ENCODE peak calls at places on chromosome 2, in nine cellular contexts. B, Q, D, M, F, L, A, T and C are unnamed samples.

GRCh38 chr2:205047273-205047839 is 502.1 kb downstream of the PARD3B start:
- DNase-seq in F (no peak), D (no peak), T (peak), Q (peak), B (no peak), L (no peak), M (no peak), A (no peak), C (peak)

GRCh38 chr2:236174608-236175001 is 6.4 kb upstream of the GBX2 start:
- DNase-seq in M (no peak), B (no peak), Q (peak), A (no peak), T (no peak), L (no peak), D (no peak), F (no peak), C (peak)

GRCh38 chr2:43348904-43349725 is 122.7 kb upstream of the ZFP36L2 start:
- DNase-seq in D (no peak), L (no peak), Q (no peak), F (no peak), A (no peak), M (no peak), T (no peak), B (no peak), C (no peak)

GRCh38 chr2:12819721-12820120 is 103.0 kb downstream of the TRIB2 start:
- DNase-seq in D (no peak), F (no peak), B (no peak), Q (no peak), A (no peak), L (no peak), M (peak), T (no peak), C (no peak)

GRCh38 chr2:218882866-218883366 is 2.3 kb downstream of the WNT10A start:
- DNase-seq in M (no peak), F (no peak), B (no peak), D (peak), L (no peak), T (no peak), Q (no peak), A (no peak), C (peak)

GRCh38 chr2:213089438-213089837 is 62.0 kb downstream of the IKZF2 start:
- DNase-seq in B (no peak), F (no peak), D (no peak), L (no peak), M (no peak), Q (no peak), T (no peak), A (no peak), C (no peak)

GRCh38 chr2:225002039-225002655 is 40.1 kb downstream of the DOCK10 start:
- DNase-seq in M (no peak), A (no peak), T (peak), F (no peak), L (peak), Q (peak), B (peak), D (peak), C (peak)

GRCh38 chr2:18369750-18370149 is 190.7 kb downstream of the RDH14 start:
- DNase-seq in M (no peak), B (no peak), A (no peak), L (peak), D (peak), T (no peak), F (no peak), Q (no peak), C (no peak)

GRCh38 chr2:126913881-126914495 is 15.3 kb downstream of the TEX51 start:
- DNase-seq in T (no peak), A (no peak), B (no peak), F (no peak), Q (no peak), L (no peak), M (no peak), D (no peak), C (no peak)

GRCh38 chr2:139721454-139721995 is 941.3 kb upstream of the NXPH2 start:
- DNase-seq in A (no peak), T (no peak), F (no peak), B (no peak), D (no peak), M (no peak), L (no peak), Q (peak), C (peak)

GRCh38 chr2:108632332-108632712 is 87.0 kb upstream of the RANBP2 start:
- DNase-seq in Q (no peak), F (no peak), T (no peak), M (no peak), B (no peak), A (no peak), D (no peak), L (no peak), C (no peak)

GRCh38 chr2:128408349-128409305 is 90.0 kb upstream of the HS6ST1 start:
- DNase-seq in T (no peak), L (peak), D (peak), B (no peak), A (no peak), Q (no peak), F (no peak), M (no peak), C (no peak)

GRCh38 chr2:207929923-207930322 is 95.4 kb downstream of the PLEKHM3 start:
- DNase-seq in A (no peak), M (no peak), B (no peak), D (no peak), L (no peak), Q (no peak), T (no peak), F (no peak), C (no peak)

GRCh38 chr2:237254911-237255578 is 158.9 kb downstream of the COL6A3 start:
- DNase-seq in B (no peak), D (peak), L (peak), A (no peak), F (no peak), Q (no peak), T (no peak), M (no peak), C (no peak)

GRCh38 chr2:160241251-160242137 is 41.4 kb upstream of the ITGB6 start:
- DNase-seq in L (peak), D (peak), B (peak), A (peak), F (no peak), M (no peak), Q (no peak), T (no peak), C (no peak)

GRCh38 chr2:120995656-120996190 is 260.1 kb downstream of the GLI2 start:
- DNase-seq in F (no peak), A (no peak), Q (no peak), M (no peak), D (no peak), L (no peak), B (no peak), T (no peak), C (no peak)

DNA sequence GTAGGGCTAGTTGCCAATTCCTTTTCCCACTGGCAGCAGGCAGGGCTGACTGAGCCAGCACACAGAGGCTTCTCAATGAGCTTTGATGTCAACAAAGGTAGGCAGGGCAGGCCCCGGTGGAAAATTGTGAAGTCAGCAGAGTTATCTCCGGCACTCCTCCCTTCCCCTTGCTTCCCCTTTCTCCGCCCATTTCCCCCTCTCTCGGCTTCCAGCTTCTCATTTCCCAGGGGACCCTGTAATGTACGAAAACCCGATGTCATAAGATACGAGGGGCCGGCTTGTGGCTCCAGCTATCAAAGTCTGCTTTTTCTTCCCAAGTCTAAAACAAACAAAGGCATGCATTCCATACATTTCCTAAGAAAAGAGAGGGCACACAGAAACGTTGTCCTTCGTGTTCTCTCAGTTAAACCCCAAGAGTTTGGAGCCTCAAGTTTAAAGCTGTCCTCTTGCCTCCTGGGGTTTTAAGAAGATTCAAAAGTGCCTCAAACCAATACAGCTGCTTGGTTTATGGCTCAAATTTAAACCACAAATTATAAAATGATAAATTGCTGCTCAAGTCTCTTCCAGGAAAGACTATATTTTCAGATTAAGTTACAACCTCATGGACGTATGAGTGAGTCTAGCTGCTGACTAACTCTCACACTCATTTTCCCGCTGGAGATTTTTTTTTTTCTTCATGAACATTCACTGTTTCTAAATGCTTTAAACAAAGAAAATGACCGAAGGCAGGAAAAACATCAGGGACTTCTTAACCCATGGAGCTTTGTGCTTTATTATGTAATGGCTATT is 27.3 kb upstream of the EML4 start:
- DNase-seq in L (peak), B (no peak), D (peak), T (no peak), M (peak), Q (peak), F (peak), A (no peak), C (peak)
- H3K4me3 ChIP-seq in L (peak), B (peak), D (peak), T (peak), M (peak), Q (no peak), F (peak), A (no peak), C (peak)

DNA sequence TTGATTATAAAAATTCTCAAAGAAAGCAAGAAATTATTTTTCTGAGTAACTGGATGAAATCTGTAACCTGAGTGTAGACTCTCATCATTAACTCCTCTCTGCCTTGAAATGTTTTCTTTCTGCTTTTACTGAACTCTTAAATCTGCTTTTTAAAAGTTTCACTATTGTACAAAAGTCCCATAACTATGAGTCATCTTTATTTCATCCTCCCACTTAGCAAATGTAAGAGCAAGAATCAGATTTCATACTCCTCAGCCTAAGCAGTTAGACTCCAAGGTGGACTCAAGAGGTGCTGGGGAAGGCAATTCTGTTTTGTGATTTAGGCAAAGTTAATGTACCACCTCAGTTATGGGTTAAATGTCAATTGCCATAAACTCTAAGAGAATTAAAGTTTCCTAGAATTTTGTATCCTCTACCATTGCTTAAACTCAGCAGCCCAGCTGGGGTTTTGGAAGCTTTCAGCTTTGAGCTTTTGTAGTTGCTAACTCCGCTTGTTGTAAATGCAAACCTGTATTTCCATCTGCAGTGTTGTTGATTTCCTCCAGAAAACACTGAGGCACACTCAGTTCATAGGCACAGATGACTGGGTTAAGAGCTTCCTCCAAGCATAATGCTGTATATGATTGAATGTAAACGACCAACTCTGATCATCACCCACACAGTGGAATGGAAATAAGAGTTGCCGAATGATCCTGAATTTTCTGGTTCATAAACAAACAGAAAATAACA is 268.8 kb downstream of the ARHGAP15 start:
- DNase-seq in F (no peak), A (no peak), T (no peak), L (no peak), Q (no peak), B (no peak), D (peak), M (no peak), C (no peak)
- H3K4me3 ChIP-seq in F (no peak), A (no peak), T (no peak), L (no peak), Q (no peak), B (no peak), D (no peak), M (no peak), C (no peak)

GRCh38 chr2:44779793-44780192 is 161.7 kb upstream of the SIX3 start:
- DNase-seq in T (no peak), F (no peak), B (no peak), D (no peak), A (no peak), M (no peak), Q (no peak), L (no peak), C (no peak)

GRCh38 chr2:44776924-44777480 is 164.5 kb upstream of the SIX3 start:
- DNase-seq in Q (peak), F (no peak), A (no peak), L (no peak), B (no peak), T (no peak), D (no peak), M (no peak), C (no peak)

GRCh38 chr2:44777542-44777941 is 164.0 kb upstream of the SIX3 start:
- DNase-seq in L (no peak), D (peak), F (no peak), A (no peak), Q (peak), T (no peak), B (no peak), M (no peak), C (peak)

GRCh38 chr2:44778671-44779476 is 162.6 kb upstream of the SIX3 start:
- DNase-seq in D (no peak), M (no peak), L (no peak), T (peak), F (no peak), B (no peak), Q (peak), A (no peak), C (peak)

DNA sequence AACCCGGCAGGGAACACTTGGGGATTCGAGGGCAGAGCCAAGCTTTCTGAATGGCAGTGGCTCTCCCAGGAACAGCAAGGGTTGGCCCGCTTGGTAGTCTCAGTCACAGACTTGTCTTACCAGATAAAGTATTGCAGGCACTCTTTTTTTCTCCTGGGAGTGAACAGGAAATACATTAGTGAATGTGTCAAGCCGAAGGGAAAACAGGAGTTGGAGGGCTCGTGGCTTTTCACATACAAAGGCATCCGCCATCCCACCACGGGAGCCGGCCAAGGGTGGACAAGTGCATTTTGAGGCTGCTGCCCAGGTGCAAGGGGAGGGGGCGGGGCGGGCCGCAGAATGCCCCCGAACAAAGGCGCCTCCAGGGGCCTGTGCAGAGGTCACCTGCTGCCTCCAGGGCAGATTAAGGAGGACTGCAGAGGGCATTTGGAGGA is 163.3 kb upstream of the SIX3 start:
- DNase-seq in M (no peak), Q (peak), A (no peak), D (no peak), B (no peak), L (no peak), T (peak), F (no peak), C (peak)
- H3K4me3 ChIP-seq in M (no peak), Q (no peak), A (no peak), D (no peak), B (no peak), L (no peak), T (peak), F (no peak), C (peak)

DNA sequence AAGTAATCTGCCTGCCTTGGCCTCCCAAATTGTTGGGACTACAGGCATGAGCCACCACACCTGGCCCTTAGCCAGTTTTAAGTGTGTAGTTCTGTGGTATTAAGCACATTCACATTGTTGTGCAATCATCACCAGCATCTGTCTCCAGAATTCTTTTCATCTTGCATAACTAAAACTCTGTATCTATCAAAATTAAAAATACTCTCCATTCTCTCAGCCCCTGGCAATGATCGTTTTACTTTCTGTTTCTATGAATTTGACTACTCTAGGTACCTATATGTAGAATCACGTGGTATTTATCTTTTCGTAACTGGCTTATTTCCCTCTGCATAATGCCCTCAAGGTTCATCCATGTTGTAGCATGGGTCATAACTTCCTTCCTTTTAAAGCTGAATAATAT is 45.5 kb upstream of the CAVIN2 start:
- DNase-seq in B (no peak), D (peak), T (no peak), L (no peak), M (peak), A (peak), Q (no peak), F (no peak), C (no peak)
- H3K4me3 ChIP-seq in B (no peak), D (no peak), T (no peak), L (no peak), M (no peak), A (no peak), Q (no peak), F (no peak), C (no peak)

DNA sequence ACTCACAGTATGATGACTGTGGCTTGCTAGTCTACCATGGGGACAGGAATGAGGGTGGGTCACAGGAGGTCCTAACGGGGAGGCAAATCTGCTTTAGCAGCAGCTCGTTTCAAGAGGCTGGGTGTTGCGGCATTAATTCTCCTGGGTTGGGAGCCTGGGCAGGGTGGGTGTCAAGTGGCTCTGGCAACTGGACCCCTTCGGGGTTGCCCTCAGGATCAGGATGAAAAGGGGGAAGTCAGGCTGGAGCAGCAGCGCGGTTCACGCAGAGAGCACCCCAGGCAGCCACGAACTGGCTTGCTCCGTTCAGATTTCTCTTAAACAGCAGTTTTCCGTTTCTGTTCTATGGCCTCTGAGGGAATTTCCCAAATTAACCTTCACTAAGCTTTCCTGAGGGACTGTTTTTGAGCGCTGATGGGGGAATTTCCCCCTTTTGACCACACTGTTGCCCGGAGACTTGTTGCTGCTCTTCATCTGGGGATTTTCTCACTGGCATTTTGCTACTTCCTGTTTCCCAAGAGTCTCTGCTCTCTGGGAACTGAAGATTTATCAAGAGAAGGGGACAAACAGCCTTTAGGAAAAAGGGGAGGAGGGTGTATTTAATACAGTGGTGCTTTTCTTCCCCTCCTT is 59.9 kb upstream of the PELI1 start:
- DNase-seq in F (peak), Q (no peak), D (peak), T (no peak), L (peak), B (no peak), A (no peak), M (no peak), C (peak)
- H3K4me3 ChIP-seq in F (peak), Q (no peak), D (no peak), T (no peak), L (no peak), B (no peak), A (no peak), M (no peak), C (no peak)

GRCh38 chr2:56741601-56742102 is 557.9 kb downstream of the CCDC85A start:
- DNase-seq in M (peak), L (peak), D (peak), F (peak), A (peak), B (peak), Q (peak), T (no peak), C (no peak)
- H3K4me3 ChIP-seq in M (peak), L (no peak), D (no peak), F (no peak), A (no peak), B (no peak), Q (no peak), T (no peak), C (no peak)

GRCh38 chr2:143529118-143529720 is 400.0 kb downstream of the ARHGAP15 start:
- DNase-seq in D (no peak), L (no peak), B (no peak), Q (peak), M (no peak), T (no peak), F (no peak), A (no peak), C (no peak)
- H3K4me3 ChIP-seq in D (no peak), L (no peak), B (no peak), Q (no peak), M (no peak), T (no peak), F (no peak), A (no peak), C (no peak)

GRCh38 chr2:222320441-222321395 is 21.9 kb upstream of the PAX3 start:
- DNase-seq in Q (no peak), D (no peak), L (peak), A (no peak), B (no peak), F (peak), T (no peak), M (no peak), C (peak)
- H3K4me3 ChIP-seq in Q (peak), D (peak), L (peak), A (no peak), B (peak), F (peak), T (peak), M (peak), C (peak)

DNA sequence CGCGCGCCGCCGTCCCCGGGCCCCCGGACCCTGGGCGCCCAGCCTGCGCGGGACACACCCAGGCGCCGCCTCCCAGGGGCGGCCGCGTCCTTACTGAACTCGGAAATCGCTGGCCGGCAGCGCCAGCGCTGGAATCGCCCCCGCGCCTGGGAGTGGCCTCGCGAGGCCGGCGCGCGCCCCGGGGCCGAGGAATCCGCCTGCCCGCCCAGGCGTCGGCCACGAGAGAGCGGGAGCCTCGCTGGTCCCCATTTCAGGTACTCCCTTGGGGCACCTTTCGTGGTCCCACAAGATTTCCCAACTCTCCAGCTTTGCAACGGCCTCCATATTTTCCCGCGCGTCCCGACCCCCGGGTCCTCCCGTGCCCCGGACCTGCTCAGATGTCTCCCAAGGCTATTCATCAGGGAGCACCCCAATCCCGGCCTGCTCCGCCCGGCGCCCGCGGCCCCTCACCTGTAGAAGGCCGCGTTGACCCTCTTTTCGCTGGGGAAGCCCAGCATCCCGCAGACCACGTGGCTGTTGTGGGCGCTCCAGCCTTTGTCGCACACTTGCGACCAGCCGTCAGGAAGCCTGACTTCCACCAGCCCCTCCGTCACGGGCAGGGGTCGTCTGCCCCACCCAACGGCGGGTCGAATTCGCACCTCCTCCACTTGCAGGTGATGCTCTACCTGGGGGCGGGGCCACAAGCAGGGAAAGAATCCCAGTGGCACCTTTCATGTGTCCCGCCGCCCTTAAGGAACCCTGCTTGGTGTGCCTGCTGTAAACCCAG is 4.6 kb downstream of the LOXL3 start:
- DNase-seq in M (no peak), B (no peak), Q (peak), L (peak), A (no peak), T (peak), D (peak), F (peak), C (peak)
- H3K4me3 ChIP-seq in M (peak), B (peak), Q (peak), L (peak), A (peak), T (no peak), D (peak), F (peak), C (peak)